ENCODE peak calls at places on chromosomes 6 and 20, in six cellular contexts. C is activated naive CD8-positive, alpha-beta T cell treated with anti-CD3 and anti-CD28 coated beads, Interleukin-2, amount 50 U/mL, for 24 hours; L is EL; W is stimulated activated CD4-positive, alpha-beta T cell treated with anti-CD3 and anti-CD28 coated beads, Interleukin-1b, Interleukin-23, amount 100 ng/mL, for 1 hour; T is Panc1; Z is GM12865. E is an unnamed sample.

GRCh38 chr6:114783083-114783482 is 440.3 kb upstream of the HS3ST5 start:
- DNase-seq in C (no peak), L (peak; percentile 7), W (no peak), T (no peak), Z (no peak), E (no peak)

GRCh38 chr6:49423817-49424216 is 39.2 kb downstream of the MMUT start:
- DNase-seq in C (no peak), L (peak; percentile 8), W (no peak), T (no peak), Z (no peak), E (no peak)

GRCh38 chr20:5080384-5080877 is 39.3 kb downstream of the PCNA start:
- DNase-seq in C (peak; percentile 3), L (no peak), W (no peak), T (no peak), Z (peak; percentile 72), E (peak; percentile 94)

GRCh38 chr20:5657190-5657872 is 92.9 kb upstream of the SHLD1 start:
- DNase-seq in C (no peak), L (peak; percentile 93), W (no peak), T (peak; percentile 76), Z (no peak), E (peak; percentile 94)

GRCh38 chr20:17682103-17682888 is at the start of gene RRBP1:
- DNase-seq in C (peak; percentile 96), L (peak; percentile 98), W (peak; percentile 81), T (peak; percentile 70), Z (peak; percentile 99), E (peak; percentile 99)

GRCh38 chr20:61931476-61932198 is 134.0 kb downstream of the TAF4 start:
- DNase-seq in C (no peak), L (no peak), W (no peak), T (no peak), Z (no peak), E (no peak)

GRCh38 chr6:105432797-105433196 is 29.9 kb upstream of the PREP start:
- DNase-seq in C (no peak), L (peak; percentile 95), W (no peak), T (no peak), Z (no peak), E (peak; percentile 82)

GRCh38 chr6:29705389-29706231 is 17.6 kb upstream of the HLA-F start:
- DNase-seq in C (no peak), L (peak; percentile 62), W (no peak), T (no peak), Z (no peak), E (peak; percentile 44)

GRCh38 chr6:73388800-73389512 is 5.7 kb upstream of the DDX43 start:
- DNase-seq in C (peak; percentile 69), L (peak; percentile 79), W (no peak), T (peak; percentile 67), Z (peak; percentile 74), E (peak; percentile 37)

GRCh38 chr6:168385380-168385779 is 55.6 kb upstream of the SMOC2 start:
- DNase-seq in C (no peak), L (no peak), W (no peak), T (no peak), Z (no peak), E (no peak)

GRCh38 chr6:2979819-2980464 is 8.6 kb upstream of the SERPINB6 start:
- DNase-seq in C (no peak), L (no peak), W (no peak), T (no peak), Z (no peak), E (peak; percentile 51)

GRCh38 chr20:59047938-59048680 is 5.5 kb upstream of the PRELID3B start:
- DNase-seq in C (no peak), L (peak; percentile 60), W (no peak), T (no peak), Z (no peak), E (peak; percentile 35)

GRCh38 chr6:29627762-29628418 is 5.1 kb downstream of the GABBR1 start:
- DNase-seq in C (peak; percentile 57), L (peak; percentile 93), W (peak; percentile 29), T (no peak), Z (no peak), E (peak; percentile 92)

GRCh38 chr6:146912730-146913680 is 291.2 kb upstream of the STXBP5 start:
- DNase-seq in C (no peak), L (no peak), W (no peak), T (no peak), Z (no peak), E (no peak)

GRCh38 chr6:37653933-37654565 is 43.6 kb downstream of the MDGA1 start:
- DNase-seq in C (peak; percentile 66), L (peak; percentile 43), W (peak; percentile 29), T (no peak), Z (peak; percentile 67), E (no peak)

GRCh38 chr20:38730167-38730988 is 6.1 kb downstream of the SLC32A1 start:
- DNase-seq in C (no peak), L (no peak), W (no peak), T (no peak), Z (no peak), E (no peak)

GRCh38 chr6:46465294-46466165 is 25.7 kb downstream of the RCAN2 start:
- DNase-seq in C (no peak), L (no peak), W (no peak), T (no peak), Z (no peak), E (no peak)

GRCh38 chr6:80145509-80145908 is 39.0 kb downstream of the BCKDHB start:
- DNase-seq in C (no peak), L (no peak), W (no peak), T (no peak), Z (peak; percentile 8), E (no peak)

GRCh38 chr6:69913361-69913760 is 47.0 kb downstream of the COL19A1 start:
- DNase-seq in C (no peak), L (no peak), W (no peak), T (no peak), Z (no peak), E (no peak)

GRCh38 chr6:39228992-39229767 is at the start of gene KCNK5:
- DNase-seq in C (peak; percentile 89), L (peak; percentile 29), W (peak; percentile 66), T (no peak), Z (peak; percentile 36), E (peak; percentile 5)

GRCh38 chr6:99119109-99120031 is 171.6 kb upstream of the FBXL4 start:
- DNase-seq in C (peak; percentile 11), L (peak; percentile 49), W (no peak), T (peak; percentile 18), Z (peak; percentile 44), E (peak; percentile 17)

GRCh38 chr6:44151348-44152108 is 7.1 kb upstream of the CAPN11 start:
- DNase-seq in C (peak; percentile 88), L (peak; percentile 69), W (peak; percentile 74), T (no peak), Z (peak; percentile 84), E (peak; percentile 47)

GRCh38 chr6:157481189-157481864 is 100.3 kb downstream of the ZDHHC14 start:
- DNase-seq in C (no peak), L (no peak), W (no peak), T (no peak), Z (no peak), E (no peak)

GRCh38 chr6:28920281-28920680 is 3.5 kb downstream of the TRIM27 start:
- DNase-seq in C (no peak), L (no peak), W (no peak), T (no peak), Z (no peak), E (no peak)

E was measured in fibroblast of gingiva.